ENCODE peak calls at places on chromosomes 2 and 18, in four cellular contexts. N is spleen, P is GM12891, O is esophagus squamous epithelium. Z is an unnamed sample.

GRCh38 chr2:225091336-225091735 is 49.1 kb upstream of the DOCK10 start:
- DNase-seq in O (no peak), N (no peak), P (no peak), Z (no peak)

GRCh38 chr2:1488851-1489250 is 75.6 kb downstream of the TPO start:
- DNase-seq in O (no peak), P (no peak), N (peak; percentile 43), Z (no peak)

GRCh38 chr2:234705108-234705507 is 208.2 kb upstream of the ARL4C start:
- DNase-seq in P (no peak), N (no peak), O (no peak), Z (no peak)

GRCh38 chr18:41075212-41075611 is 879.8 kb upstream of the PIK3C3 start:
- DNase-seq in N (no peak), P (no peak), O (no peak), Z (no peak)

GRCh38 chr2:18362696-18363095 is 197.8 kb downstream of the RDH14 start:
- DNase-seq in P (no peak), O (no peak), N (no peak), Z (no peak)

GRCh38 chr2:199757466-199757865 is 93.5 kb downstream of the FTCDNL1 start:
- DNase-seq in P (no peak), O (no peak), N (no peak), Z (no peak)

GRCh38 chr2:162710282-162710891 is 128.2 kb downstream of the KCNH7 start:
- DNase-seq in P (no peak), N (no peak), O (no peak), Z (no peak)

GRCh38 chr2:240410004-240410403 is 25.5 kb upstream of the GPC1 start:
- DNase-seq in O (no peak), N (no peak), P (no peak), Z (no peak)

GRCh38 chr2:235829726-235830125 is 335.9 kb downstream of the AGAP1 start:
- DNase-seq in P (no peak), N (peak; percentile 48), O (no peak), Z (no peak)

GRCh38 chr2:110748489-110748867 is 16.1 kb downstream of the ACOXL start:
- DNase-seq in P (peak; percentile 61), O (no peak), N (no peak), Z (no peak)

GRCh38 chr2:163182764-163183354 is 344.3 kb upstream of the KCNH7 start:
- DNase-seq in N (no peak), P (no peak), O (no peak), Z (no peak)

GRCh38 chr2:67548317-67549095 is 151.4 kb downstream of the ETAA1 start:
- DNase-seq in N (no peak), O (no peak), P (no peak), Z (no peak)

GRCh38 chr2:191638079-191638801 is 39.7 kb upstream of the NABP1 start:
- DNase-seq in P (no peak), O (no peak), N (no peak), Z (no peak)

GRCh38 chr18:44638141-44638540 is 42.5 kb upstream of the SETBP1 start:
- DNase-seq in N (no peak), P (no peak), O (no peak), Z (no peak)

GRCh38 chr18:28607991-28608390 is 431.1 kb upstream of the CDH2 start:
- DNase-seq in N (no peak), P (no peak), O (no peak), Z (no peak)

GRCh38 chr18:37306420-37306819 is 259.2 kb downstream of the CELF4 start:
- DNase-seq in P (no peak), O (no peak), N (no peak), Z (no peak)

GRCh38 chr2:152623076-152623740 is 94.1 kb downstream of the PRPF40A start:
- DNase-seq in O (no peak), P (no peak), N (no peak), Z (no peak)

GRCh38 chr2:36146765-36147164 is 208.8 kb upstream of the CRIM1 start:
- DNase-seq in P (no peak), N (no peak), O (no peak), Z (no peak)

GRCh38 chr2:239145601-239146000 is 255.2 kb downstream of the HDAC4 start:
- DNase-seq in N (peak; percentile 44), O (no peak), P (no peak), Z (no peak)

GRCh38 chr2:241802421-241802749 is 6.6 kb upstream of the NEU4 start:
- DNase-seq in P (no peak), N (no peak), O (no peak), Z (no peak)

GRCh38 chr2:134029478-134029877 is 224.4 kb upstream of the MGAT5 start:
- DNase-seq in O (no peak), P (no peak), N (no peak), Z (no peak)

GRCh38 chr2:3651686-3652516 is 6.1 kb upstream of the ALLC start:
- DNase-seq in N (peak; percentile 92), P (peak; percentile 95), O (no peak), Z (peak; percentile 28)

GRCh38 chr2:29974086-29974485 is 52.7 kb upstream of the ALK start:
- DNase-seq in O (no peak), N (no peak), P (no peak), Z (no peak)

GRCh38 chr2:239316562-239317465 is 84.0 kb downstream of the HDAC4 start:
- DNase-seq in O (no peak), N (peak; percentile 79), P (no peak), Z (no peak)

GRCh38 chr2:219713110-219713509 is 85.7 kb downstream of the SLC4A3 start:
- DNase-seq in P (no peak), O (no peak), N (no peak), Z (no peak)

GRCh38 chr2:15134957-15135356 is 426.2 kb downstream of the NBAS start:
- DNase-seq in P (no peak), O (no peak), N (no peak), Z (no peak)

GRCh38 chr2:157874997-157875719 is 972 bp downstream of the ACVR1 start:
- DNase-seq in N (peak; percentile 80), O (no peak), P (no peak), Z (peak; percentile 46)

GRCh38 chr2:30223413-30223874 is 7.9 kb upstream of the LBH start:
- DNase-seq in P (no peak), O (no peak), N (no peak), Z (no peak)

GRCh38 chr2:210147614-210148013 is 23.6 kb downstream of the KANSL1L start:
- DNase-seq in N (no peak), P (no peak), O (no peak), Z (no peak)

GRCh38 chr2:240953426-240954425 is 44.7 kb upstream of the SNED1 start:
- DNase-seq in O (no peak), P (no peak), N (peak; percentile 38), Z (peak; percentile 8)

GRCh38 chr2:215635788-215636139 is 199.9 kb upstream of the FN1 start:
- DNase-seq in P (no peak), N (no peak), O (no peak), Z (no peak)

GRCh38 chr18:9742588-9743131 is 34.6 kb downstream of the RAB31 start:
- DNase-seq in P (no peak), N (peak; percentile 41), O (no peak), Z (no peak)

GRCh38 chr2:238063414-238064189 is 2.8 kb downstream of the SCLY start:
- DNase-seq in P (no peak), O (no peak), N (no peak), Z (no peak)

GRCh38 chr2:37869756-37870155 is 55.3 kb upstream of the RMDN2 start:
- DNase-seq in N (no peak), O (no peak), P (no peak), Z (no peak)

GRCh38 chr18:35029770-35030169 is 11.4 kb upstream of the MAPRE2 start:
- DNase-seq in O (no peak), N (no peak), P (no peak), Z (no peak)

GRCh38 chr2:214410128-214410775 is 602 bp upstream of the VWC2L start:
- DNase-seq in N (no peak), P (no peak), O (no peak), Z (no peak)

GRCh38 chr2:95526360-95527341 is 42.1 kb upstream of the TRIM43B start:
- DNase-seq in N (peak; percentile 86), P (peak; percentile 49), O (no peak), Z (no peak)
- TF ChIP-seq POLR2A in N (no peak), P (peak; percentile 59), O (no peak), Z (no peak)

GRCh38 chr2:138501427-138502252 is at the start of gene SPOPL:
- DNase-seq in O (peak; percentile 26), N (peak; percentile 98), P (peak; percentile 81), Z (peak; percentile 69)
- TF ChIP-seq POLR2A in O (no peak), N (no peak), P (peak; percentile 80), Z (no peak)

GRCh38 chr2:43086451-43087221 is 139.8 kb downstream of the ZFP36L2 start:
- DNase-seq in P (no peak), N (no peak), O (no peak), Z (peak; percentile 52)
- TF ChIP-seq POLR2A in P (no peak), N (no peak), O (no peak), Z (no peak)

GRCh38 chr18:31590570-31590969 is 1.1 kb upstream of the TTR start:
- DNase-seq in O (no peak), N (no peak), P (no peak), Z (no peak)

GRCh38 chr18:31592520-31593157 is 962 bp downstream of the TTR start:
- DNase-seq in P (no peak), O (no peak), N (no peak), Z (no peak)

GRCh38 chr18:31587538-31587937 is 4.1 kb upstream of the TTR start:
- DNase-seq in N (no peak), O (no peak), P (no peak), Z (no peak)

GRCh38 chr18:31591113-31591512 is 564 bp upstream of the TTR start:
- DNase-seq in P (no peak), N (no peak), O (no peak), Z (no peak)

DNA sequence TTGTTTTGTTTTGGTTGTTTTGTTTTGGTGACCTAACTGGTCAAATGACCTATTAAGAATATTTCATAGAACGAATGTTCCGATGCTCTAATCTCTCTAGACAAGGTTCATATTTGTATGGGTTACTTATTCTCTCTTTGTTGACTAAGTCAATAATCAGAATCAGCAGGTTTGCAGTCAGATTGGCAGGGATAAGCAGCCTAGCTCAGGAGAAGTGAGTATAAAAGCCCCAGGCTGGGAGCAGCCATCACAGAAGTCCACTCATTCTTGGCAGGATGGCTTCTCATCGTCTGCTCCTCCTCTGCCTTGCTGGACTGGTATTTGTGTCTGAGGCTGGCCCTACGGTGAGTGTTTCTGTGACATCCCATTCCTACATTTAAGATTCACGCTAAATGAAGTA is at the start of gene TTR:
- DNase-seq in N (no peak), P (no peak), O (no peak), Z (no peak)
- TF ChIP-seq POLR2A in N (no peak), P (no peak), O (no peak), Z (no peak)

GRCh38 chr2:136238552-136239346 is 120.8 kb upstream of the CXCR4 start:
- DNase-seq in O (no peak), P (no peak), N (no peak), Z (peak; percentile 40)
- TF ChIP-seq POLR2A in O (no peak), P (no peak), N (no peak), Z (no peak)

Z was measured in tibial nerve.